ENCODE peak calls at places on chromosomes 5 and 9, in seven cellular contexts. H, M, W, S, J, K and E are unnamed samples.

GRCh38 chr9:124339603-124340146 is 75.6 kb downstream of the PSMB7 start:
- DNase-seq in W (no peak), J (no peak), K (no peak), M (no peak), S (no peak), H (no peak), E (no peak)

GRCh38 chr9:38298503-38298902 is 94.0 kb upstream of the ALDH1B1 start:
- DNase-seq in W (no peak), K (no peak), J (no peak), H (no peak), M (no peak), S (no peak), E (no peak)

GRCh38 chr5:146213210-146213838 is 9.9 kb downstream of the RBM27 start:
- DNase-seq in K (no peak), W (no peak), M (no peak), S (no peak), H (peak; percentile 41), J (no peak), E (no peak)

GRCh38 chr9:122076117-122076516 is 17.0 kb downstream of the TTLL11 start:
- DNase-seq in W (no peak), M (no peak), S (no peak), K (no peak), H (no peak), J (no peak), E (no peak)

GRCh38 chr5:78662323-78662722 is 13.8 kb upstream of the LHFPL2 start:
- DNase-seq in K (no peak), M (no peak), H (no peak), J (no peak), W (no peak), S (no peak), E (no peak)

GRCh38 chr5:136047858-136048257 is 19.1 kb downstream of the TGFBI start:
- DNase-seq in H (no peak), M (no peak), S (no peak), W (no peak), K (no peak), J (no peak), E (no peak)

GRCh38 chr9:132249123-132249522 is 87.3 kb downstream of the NTNG2 start:
- DNase-seq in K (no peak), S (no peak), J (no peak), W (no peak), M (no peak), H (no peak), E (no peak)

GRCh38 chr9:2502760-2503159 is 118.8 kb upstream of the VLDLR start:
- DNase-seq in W (no peak), S (peak; percentile 41), K (no peak), J (no peak), H (no peak), M (peak; percentile 39), E (no peak)

GRCh38 chr5:150256416-150257064 is 33.0 kb downstream of the CAMK2A start:
- DNase-seq in K (peak; percentile 62), S (no peak), W (no peak), M (no peak), J (no peak), H (no peak), E (no peak)

GRCh38 chr5:170442381-170442780 is 53.2 kb upstream of the KCNMB1 start:
- DNase-seq in M (no peak), J (no peak), K (no peak), H (no peak), S (no peak), W (no peak), E (no peak)

GRCh38 chr5:83377131-83377865 is 94.2 kb upstream of the VCAN start:
- DNase-seq in W (no peak), K (no peak), S (peak; percentile 81), H (no peak), J (no peak), M (peak; percentile 68), E (peak; percentile 65)

GRCh38 chr9:136249881-136250559 is 4.4 kb upstream of the QSOX2 start:
- DNase-seq in H (no peak), W (no peak), S (no peak), J (no peak), M (no peak), K (no peak), E (no peak)

DNA sequence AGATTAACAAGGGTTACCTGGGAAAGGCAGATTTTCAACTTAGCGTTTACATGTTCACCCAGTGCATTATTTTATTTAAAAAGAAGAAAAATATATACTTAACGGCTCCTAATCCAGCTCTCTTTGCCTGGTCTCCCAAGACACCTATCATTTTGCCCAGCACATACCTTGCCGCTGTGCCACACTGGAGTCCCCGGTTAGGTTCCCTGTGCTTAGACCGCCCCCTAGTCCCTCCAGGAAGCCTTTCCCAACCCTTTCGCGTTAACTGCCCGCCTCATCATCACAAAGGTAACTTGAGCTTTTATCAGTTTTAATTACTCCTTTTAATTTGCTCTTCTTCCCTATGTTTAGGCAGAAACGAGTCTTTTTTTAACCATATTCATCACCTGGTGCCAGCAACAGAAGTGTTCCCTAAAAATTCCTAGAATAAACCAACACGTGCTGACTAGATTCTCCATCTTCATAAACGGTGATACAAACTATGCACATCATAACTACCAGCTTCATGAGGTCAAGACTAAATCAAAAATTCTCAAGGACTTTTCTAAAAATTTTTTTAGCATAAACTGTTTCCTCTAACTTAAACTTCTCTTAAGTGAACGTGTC is 19.7 kb downstream of the DNAJA1 start:
- DNase-seq in W (peak; percentile 15), S (no peak), J (no peak), M (no peak), H (peak; percentile 67), K (peak; percentile 71), E (no peak)
- TF ChIP-seq CTCF in W (peak; percentile 40), S (peak; percentile 12), J (no peak), M (peak; percentile 27), H (peak; percentile 53), K (peak; percentile 52), E (peak; percentile 11)

GRCh38 chr5:66793049-66793448 is 196.9 kb downstream of the MAST4 start:
- DNase-seq in K (no peak), S (no peak), M (no peak), J (no peak), H (no peak), W (peak; percentile 26), E (no peak)

DNA sequence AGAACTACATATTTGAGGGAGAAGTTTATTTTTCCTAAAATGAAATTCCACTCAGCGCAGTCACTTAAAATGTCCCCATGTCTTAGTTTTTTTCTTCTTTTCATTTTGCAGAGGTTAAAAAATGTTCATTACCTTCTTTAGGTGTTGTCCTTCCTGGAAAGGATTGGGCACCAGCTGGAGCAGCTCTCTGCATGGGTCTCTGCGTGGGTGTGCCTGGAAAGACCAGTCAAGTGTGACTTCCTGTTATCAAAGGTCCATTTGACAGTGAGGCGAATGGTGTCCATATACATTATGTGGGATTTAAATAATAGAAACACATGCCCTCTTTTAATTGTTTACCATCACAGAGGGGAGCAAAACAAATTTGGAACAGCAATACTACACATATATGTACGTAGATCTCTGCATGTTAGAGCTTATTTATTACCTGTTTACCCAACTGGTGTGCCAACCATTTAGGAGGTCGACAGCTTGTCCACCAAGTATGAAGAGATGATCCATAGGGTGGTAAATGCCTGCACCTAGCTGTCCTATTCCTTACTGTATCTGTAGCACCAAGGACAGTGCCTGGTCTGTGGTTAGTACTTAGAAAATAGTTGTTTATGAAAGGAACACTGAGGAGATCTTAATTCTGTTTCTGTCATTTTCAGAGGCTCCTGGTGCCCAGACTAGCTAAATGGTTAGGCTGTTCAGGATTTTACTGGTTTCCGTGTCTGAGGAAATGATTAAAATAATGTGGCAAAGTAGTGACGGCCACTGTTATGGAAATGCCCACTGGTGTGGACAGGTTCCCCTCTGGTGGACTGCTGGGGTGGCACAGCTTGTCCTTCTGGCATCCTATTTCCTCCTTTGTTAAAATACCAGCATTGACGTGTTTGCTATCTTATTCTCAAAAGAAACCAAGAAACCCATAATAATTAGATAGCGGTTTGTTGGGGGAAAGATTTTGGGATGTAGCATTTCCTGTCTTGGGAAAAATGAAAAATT is 200.4 kb downstream of the MAST4 start:
- DNase-seq in K (no peak), J (no peak), W (no peak), S (no peak), H (peak; percentile 14), M (no peak), E (no peak)
- TF ChIP-seq CTCF in K (peak; percentile 49), J (no peak), W (peak; percentile 41), S (peak; percentile 19), H (no peak), M (no peak), E (peak; percentile 27)

DNA sequence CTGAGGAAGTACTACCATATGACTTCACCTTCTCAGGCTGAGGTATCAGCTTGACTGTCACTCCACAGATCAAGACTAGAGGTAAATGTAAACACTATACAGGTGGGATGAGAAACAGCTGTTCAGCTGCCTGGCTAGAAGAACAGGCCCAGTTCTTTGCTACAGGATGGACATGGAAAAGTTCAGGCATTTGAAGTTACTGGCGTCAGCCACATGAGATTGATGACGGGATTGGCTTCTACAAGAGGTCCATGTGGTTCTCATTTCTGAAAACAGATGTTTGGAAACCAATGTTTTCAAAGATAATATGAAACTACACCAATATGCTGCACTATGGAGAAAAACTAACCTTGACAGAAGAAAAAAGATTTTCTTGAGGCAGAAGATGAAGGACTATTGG is 324.1 kb downstream of the CDH10 start:
- DNase-seq in J (no peak), W (no peak), S (no peak), K (no peak), M (no peak), H (no peak), E (no peak)
- TF ChIP-seq CTCF in J (no peak), W (no peak), S (no peak), K (no peak), M (no peak), H (no peak), E (no peak)

GRCh38 chr9:116641292-116642059 is 45.6 kb upstream of the TRIM32 start:
- DNase-seq in M (no peak), S (peak; percentile 22), J (no peak), H (no peak), K (no peak), W (no peak), E (no peak)

GRCh38 chr9:116643691-116644090 is 43.4 kb upstream of the TRIM32 start:
- DNase-seq in M (peak; percentile 35), J (no peak), K (no peak), W (no peak), S (peak; percentile 20), H (no peak), E (no peak)

GRCh38 chr9:116644099-116644688 is 42.9 kb upstream of the TRIM32 start:
- DNase-seq in M (peak; percentile 54), W (no peak), S (peak; percentile 44), H (no peak), J (no peak), K (no peak), E (peak; percentile 71)

GRCh38 chr9:116647515-116647809 is 39.6 kb upstream of the TRIM32 start:
- DNase-seq in H (no peak), K (no peak), S (no peak), M (no peak), W (peak; percentile 18), J (no peak), E (no peak)

DNA sequence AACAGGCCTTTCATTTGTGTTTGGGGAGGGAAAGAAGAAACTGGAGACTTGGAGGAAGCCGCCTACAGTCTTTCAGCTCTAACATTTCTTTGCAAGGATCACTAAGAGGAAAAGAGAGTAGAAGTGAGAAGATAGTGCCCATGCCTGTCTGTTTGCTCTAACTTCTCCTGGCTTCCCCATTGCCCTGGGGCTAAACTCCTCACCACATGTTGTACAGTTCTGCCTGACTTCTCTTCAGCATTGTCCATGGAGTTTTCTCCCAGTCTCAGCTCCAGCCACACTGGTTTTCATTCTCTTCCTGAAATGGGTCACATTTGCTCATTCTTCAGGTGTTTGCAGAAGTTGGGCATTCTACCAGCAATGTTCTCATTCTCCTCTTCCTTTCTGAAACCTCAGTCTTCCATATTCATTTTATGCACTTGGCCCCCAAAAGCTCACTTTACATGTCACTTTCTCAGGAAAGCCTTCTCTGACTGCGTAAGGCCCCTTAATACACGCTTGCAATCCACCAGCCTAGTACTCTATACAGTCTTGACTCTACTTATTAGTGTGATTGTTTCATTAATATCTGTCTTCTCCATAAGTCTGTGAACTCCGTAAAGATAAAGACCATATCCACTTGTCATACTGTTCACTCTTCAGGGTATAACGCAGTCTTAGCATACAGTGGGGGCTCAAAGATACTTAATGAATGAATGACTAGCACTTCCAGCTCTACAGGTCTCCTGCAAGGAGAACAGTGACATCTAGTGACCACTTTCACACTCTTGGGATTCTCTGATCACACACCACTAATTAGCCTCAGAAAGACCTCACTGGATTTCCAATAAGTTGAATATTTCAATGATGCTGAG is 40.2 kb upstream of the TRIM32 start:
- DNase-seq in S (peak; percentile 45), K (no peak), W (no peak), J (no peak), H (peak; percentile 53), M (no peak), E (no peak)
- TF ChIP-seq CTCF in S (peak; percentile 66), K (peak; percentile 76), W (peak; percentile 71), J (peak; percentile 47), H (peak; percentile 91), M (peak; percentile 73), E (peak; percentile 69)